ENCODE peak calls at places on chromosomes 7 and 10, in ten cellular contexts. S, O, H, K, P, G, B, U, V and J are unnamed samples. For H3K27me3, the result is how much of the 10 kb centered on the place peaks cover.

GRCh38 chr7:36289833-36290661 is 99.6 kb upstream of the ANLN start:
- DNase-seq in S (no peak), O (no peak), H (no peak), K (no peak), P (no peak), G (no peak), B (no peak), U (no peak), V (no peak), J (no peak)

GRCh38 chr7:152015600-152015999 is 9.9 kb upstream of the GALNT11 start:
- DNase-seq in S (no peak), O (no peak), H (no peak), K (no peak), P (no peak), G (no peak), B (no peak), U (no peak), V (no peak), J (no peak)

GRCh38 chr7:157690058-157690832 is 353.4 kb downstream of the DNAJB6 start:
- DNase-seq in S (peak), O (peak), H (no peak), K (peak), P (peak), G (peak), B (no peak), U (no peak), V (no peak), J (peak)

GRCh38 chr7:130733866-130734524 is at the start of gene KLF14:
- DNase-seq in S (peak), O (no peak), H (peak), K (peak), P (no peak), G (peak), B (peak), U (peak), V (peak), J (peak)

GRCh38 chr7:5231811-5232484 is 41.9 kb downstream of the WIPI2 start:
- DNase-seq in S (no peak), O (no peak), H (no peak), K (no peak), P (no peak), G (no peak), B (no peak), U (no peak), V (no peak), J (no peak)

GRCh38 chr10:48476279-48476982 is 128.4 kb downstream of the ARHGAP22 start:
- DNase-seq in S (no peak), O (no peak), H (no peak), K (no peak), P (no peak), G (peak), B (peak), U (no peak), V (peak), J (peak)

GRCh38 chr7:157428554-157428945 is 91.7 kb downstream of the DNAJB6 start:
- DNase-seq in S (no peak), O (no peak), H (peak), K (no peak), P (peak), G (no peak), B (no peak), U (no peak), V (no peak), J (no peak)

GRCh38 chr10:105925045-105925785 is 1239.3 kb downstream of the SORCS1 start:
- DNase-seq in S (peak), O (no peak), H (no peak), K (no peak), P (no peak), G (no peak), B (peak), U (no peak), V (no peak), J (no peak)

GRCh38 chr7:149690688-149691446 is 82.5 kb downstream of the ZNF467 start:
- DNase-seq in S (peak), O (no peak), H (no peak), K (no peak), P (no peak), G (peak), B (peak), U (peak), V (peak), J (peak)

GRCh38 chr7:137564677-137565076 is 221.1 kb upstream of the PTN start:
- DNase-seq in S (peak), O (no peak), H (no peak), K (no peak), P (no peak), G (no peak), B (peak), U (no peak), V (no peak), J (no peak)

GRCh38 chr10:61981460-61981859 is 80.0 kb downstream of the ARID5B start:
- DNase-seq in S (no peak), O (no peak), H (no peak), K (no peak), P (no peak), G (no peak), B (no peak), U (no peak), V (no peak), J (no peak)

GRCh38 chr7:102248081-102248455 is 38.6 kb upstream of the SH2B2 start:
- DNase-seq in S (no peak), O (no peak), H (no peak), K (no peak), P (no peak), G (no peak), B (no peak), U (no peak), V (no peak), J (no peak)

GRCh38 chr10:75035975-75036708 is 75.3 kb upstream of the SAMD8 start:
- DNase-seq in S (no peak), O (no peak), H (no peak), K (no peak), P (no peak), G (no peak), B (no peak), U (peak), V (no peak), J (no peak)

GRCh38 chr7:46948776-46949175 is 633.1 kb downstream of the TNS3 start:
- DNase-seq in S (no peak), O (no peak), H (no peak), K (no peak), P (no peak), G (no peak), B (no peak), U (no peak), V (no peak), J (no peak)

GRCh38 chr7:136114966-136115762 is 138.0 kb upstream of the MTPN start:
- DNase-seq in S (peak), O (no peak), H (peak), K (peak), P (no peak), G (peak), B (peak), U (peak), V (peak), J (peak)

GRCh38 chr7:46129831-46130230 is 208.8 kb upstream of the IGFBP3 start:
- DNase-seq in S (no peak), O (no peak), H (no peak), K (no peak), P (no peak), G (peak), B (peak), U (no peak), V (no peak), J (no peak)

GRCh38 chr7:41885078-41885477 is 182.2 kb upstream of the INHBA start:
- DNase-seq in S (no peak), O (no peak), H (no peak), K (no peak), P (no peak), G (no peak), B (no peak), U (peak), V (no peak), J (no peak)

GRCh38 chr10:1400129-1400865 is 337.0 kb downstream of the ADARB2 start:
- DNase-seq in S (no peak), O (no peak), H (no peak), K (no peak), P (no peak), G (no peak), B (no peak), U (no peak), V (no peak), J (no peak)

GRCh38 chr10:84190621-84191020 is 3.7 kb upstream of the CDHR1 start:
- DNase-seq in S (no peak), O (no peak), H (no peak), K (no peak), P (no peak), G (no peak), B (no peak), U (no peak), V (no peak), J (no peak)

GRCh38 chr10:102773986-102774385 is 30.2 kb downstream of the WBP1L start:
- DNase-seq in S (no peak), O (peak), H (peak), K (no peak), P (no peak), G (no peak), B (no peak), U (peak), V (no peak), J (no peak)

GRCh38 chr10:73810358-73810734 is 1.1 kb downstream of the NDST2 start:
- DNase-seq in S (no peak), O (no peak), H (no peak), K (no peak), P (no peak), G (no peak), B (no peak), U (no peak), V (no peak), J (no peak)

GRCh38 chr7:70634071-70634470 is 497.9 kb upstream of the GALNT17 start:
- DNase-seq in S (no peak), O (no peak), H (no peak), K (no peak), P (no peak), G (no peak), B (no peak), U (no peak), V (no peak), J (no peak)

GRCh38 chr7:47185193-47185592 is 396.7 kb downstream of the TNS3 start:
- DNase-seq in S (no peak), O (no peak), H (no peak), K (no peak), P (no peak), G (no peak), B (no peak), U (no peak), V (no peak), J (no peak)

GRCh38 chr10:114043532-114044250 is at the start of gene ADRB1:
- DNase-seq in S (peak), O (peak), H (peak), K (peak), P (peak), G (peak), B (peak), U (peak), V (peak), J (peak)

DNA sequence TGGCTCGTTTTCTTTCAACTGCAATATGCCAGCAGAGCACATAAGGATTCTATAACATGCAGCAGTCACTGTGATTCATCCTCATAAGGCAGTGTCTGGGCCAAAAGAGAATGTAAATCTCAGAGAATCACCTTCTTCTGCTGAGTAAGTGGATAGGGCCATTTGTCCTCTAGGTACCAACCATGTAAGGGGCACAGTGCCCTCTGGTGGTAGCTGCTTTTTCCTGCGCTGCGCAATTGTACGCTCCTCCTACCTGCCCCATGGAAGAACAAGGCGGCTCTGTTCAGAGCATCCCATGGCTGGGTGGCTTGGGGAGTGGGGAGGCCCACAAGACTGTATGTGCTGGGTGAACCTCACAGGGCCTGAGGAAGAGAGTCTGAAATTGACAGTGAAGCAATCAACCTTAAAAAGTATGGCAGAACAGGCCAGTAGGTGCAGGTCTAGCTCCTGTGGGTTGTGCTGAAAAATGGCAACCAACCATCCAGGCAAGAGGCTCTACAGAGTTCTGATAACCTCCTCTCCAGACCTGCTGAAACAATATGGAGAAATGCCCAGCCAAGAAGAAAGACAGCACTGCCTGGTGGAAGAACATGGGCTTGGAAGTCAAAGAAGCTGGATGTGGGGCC is 78.7 kb upstream of the C10orf90 start:
- DNase-seq in S (peak), O (no peak), H (peak), K (peak), P (no peak), G (peak), B (peak), U (peak), V (peak), J (peak)
- H3K27ac ChIP-seq in S (no peak), O (no peak), H (no peak), K (no peak), P (no peak), G (no peak), B (no peak), U (no peak), V (no peak), J (no peak)

DNA sequence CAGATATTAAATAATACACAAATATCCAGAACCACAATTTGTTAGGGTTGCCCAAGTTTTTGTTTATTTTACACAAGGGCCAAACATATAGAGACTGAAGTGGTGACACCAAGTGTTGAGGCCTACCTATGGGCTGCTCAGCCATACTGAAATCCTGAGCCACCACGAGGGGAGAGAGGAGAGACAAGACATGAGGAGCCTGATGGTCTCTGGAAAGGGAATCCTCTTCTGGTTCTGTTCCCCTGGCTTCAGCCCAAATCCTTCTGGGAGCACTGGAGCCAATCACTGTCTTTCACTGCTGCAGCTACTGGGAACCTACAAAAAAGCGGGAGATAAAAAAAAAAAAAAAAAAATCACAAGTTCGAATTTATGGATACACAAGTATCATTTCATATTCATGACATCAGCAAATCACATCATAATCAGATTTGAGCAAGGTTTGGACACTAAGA is 1.9 kb downstream of the SKIDA1 start:
- DNase-seq in S (peak), O (no peak), H (peak), K (no peak), P (no peak), G (no peak), B (peak), U (peak), V (no peak), J (peak)
- H3K4me3 ChIP-seq in S (peak), O (no peak), H (no peak), K (no peak), P (no peak), G (no peak), B (no peak), U (no peak), V (no peak), J (peak)

DNA sequence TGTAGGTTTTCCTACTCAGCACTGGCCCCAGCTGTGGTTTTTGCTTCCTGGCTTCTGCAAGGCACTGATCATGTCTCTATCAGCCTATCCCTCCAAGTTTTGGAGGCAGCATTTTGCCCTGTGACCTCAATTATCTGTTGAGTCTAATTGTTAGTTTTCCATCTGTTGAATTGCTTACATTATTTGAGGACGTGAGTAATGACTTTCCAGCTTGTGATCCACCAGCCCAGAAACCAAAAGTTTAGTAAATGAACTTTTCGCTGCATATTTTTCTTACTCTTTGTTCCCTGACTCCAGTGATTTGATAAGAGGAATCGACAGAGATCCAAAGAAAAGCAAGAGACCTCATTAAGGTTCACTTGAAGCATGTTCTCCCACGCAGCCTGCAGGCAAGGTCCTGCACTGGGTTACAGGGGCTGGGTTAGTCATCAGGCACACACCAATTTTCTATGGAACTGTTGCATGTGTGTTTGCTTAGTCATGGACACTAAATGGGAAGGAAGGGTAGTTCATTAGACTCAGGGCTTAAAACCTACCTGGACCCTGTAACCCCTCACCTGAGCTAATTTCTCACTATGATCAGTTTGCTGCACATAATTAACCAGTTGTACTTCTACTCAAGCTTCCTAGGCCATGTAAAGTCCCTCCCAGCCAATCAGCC is 57.2 kb downstream of the AKR1E2 start:
- DNase-seq in S (no peak), O (no peak), H (no peak), K (no peak), P (no peak), G (no peak), B (no peak), U (peak), V (peak), J (no peak)
- H3K27me3 ChIP-seq in S (under half), O (under half), H (under half), K (under half), P (under half), G (under half), B (under half), U (under half), V (under half), J (under half)

GRCh38 chr10:88347597-88348304 is 235.4 kb downstream of the RNLS start:
- DNase-seq in S (no peak), O (no peak), H (no peak), K (no peak), P (no peak), G (no peak), B (peak), U (no peak), V (no peak), J (no peak)
- H3K27ac ChIP-seq in S (no peak), O (no peak), H (no peak), K (no peak), P (no peak), G (peak), B (no peak), U (no peak), V (no peak), J (no peak)

GRCh38 chr7:159145544-159145891 is 851 bp upstream of the VIPR2 start:
- DNase-seq in S (no peak), O (peak), H (no peak), K (no peak), P (no peak), G (peak), B (no peak), U (no peak), V (peak), J (no peak)
- H3K4me3 ChIP-seq in S (peak), O (peak), H (peak), K (no peak), P (peak), G (peak), B (no peak), U (no peak), V (peak), J (peak)